ENCODE peak calls at places on chromosome 5, in four cellular contexts. P is heart left ventricle, U is cardiac muscle cell, I is OCI-LY7. F is an unnamed sample.
A peak's percentile ranks its signal among the peaks of the same experiment; 100 is the strongest.

GRCh38 chr5:89374818-89375521 is 492.0 kb upstream of the MEF2C start:
- DNase-seq in P (no peak), U (no peak), I (no peak), F (no peak)

GRCh38 chr5:175629231-175629630 is 28.6 kb upstream of the HRH2 start:
- DNase-seq in P (no peak), U (no peak), I (no peak), F (no peak)

GRCh38 chr5:90109285-90109684 is 300.3 kb downstream of the CETN3 start:
- DNase-seq in P (no peak), U (no peak), I (no peak), F (no peak)

GRCh38 chr5:124511791-124512190 is 234.6 kb downstream of the ZNF608 start:
- DNase-seq in P (no peak), U (no peak), I (no peak), F (no peak)

GRCh38 chr5:66697796-66698564 is 101.8 kb downstream of the MAST4 start:
- DNase-seq in P (no peak), U (no peak), I (no peak), F (no peak)

GRCh38 chr5:127941646-127942045 is 141.9 kb upstream of the SLC12A2 start:
- DNase-seq in P (no peak), U (peak; percentile 22), I (no peak), F (no peak)

GRCh38 chr5:72209515-72210115 is 102.3 kb downstream of the MAP1B start:
- DNase-seq in P (no peak), U (peak; percentile 9), I (no peak), F (no peak)

GRCh38 chr5:79157289-79157688 is 45.7 kb downstream of the BHMT start:
- DNase-seq in P (no peak), U (no peak), I (no peak), F (no peak)

GRCh38 chr5:60959156-60959555 is 14.2 kb downstream of the NDUFAF2 start:
- DNase-seq in P (no peak), U (peak; percentile 50), I (peak; percentile 16), F (no peak)

GRCh38 chr5:68544656-68545565 is 329.4 kb downstream of the PIK3R1 start:
- DNase-seq in P (no peak), U (no peak), I (no peak), F (no peak)

GRCh38 chr5:149172261-149172660 is 31.0 kb downstream of the ABLIM3 start:
- DNase-seq in P (no peak), U (peak; percentile 27), I (no peak), F (no peak)

GRCh38 chr5:37951946-37952721 is 112.3 kb upstream of the GDNF start:
- DNase-seq in P (no peak), U (no peak), I (no peak), F (no peak)

GRCh38 chr5:343461-344401 is 22.2 kb downstream of the AHRR start:
- DNase-seq in P (no peak), U (peak; percentile 66), I (no peak), F (no peak)

GRCh38 chr5:134140530-134141201 is 26.2 kb downstream of the TCF7 start:
- DNase-seq in P (peak; percentile 65), U (peak; percentile 82), I (peak; percentile 76), F (peak; percentile 63)

GRCh38 chr5:65790371-65791163 is 68.6 kb downstream of the NLN start:
- DNase-seq in P (no peak), U (no peak), I (no peak), F (no peak)

GRCh38 chr5:154505567-154505966 is 27.5 kb upstream of the HAND1 start:
- DNase-seq in P (no peak), U (no peak), I (no peak), F (no peak)

GRCh38 chr5:4553968-4554367 is 586.2 kb upstream of the ADAMTS16 start:
- DNase-seq in P (no peak), U (no peak), I (no peak), F (no peak)

GRCh38 chr5:175816348-175816747 is 55.0 kb upstream of the CPLX2 start:
- DNase-seq in P (no peak), U (no peak), I (no peak), F (no peak)

GRCh38 chr5:61625682-61626620 is 293.9 kb downstream of the ZSWIM6 start:
- DNase-seq in P (peak; percentile 82), U (peak; percentile 58), I (no peak), F (no peak)

GRCh38 chr5:62256161-62257017 is 49.6 kb upstream of the KIF2A start:
- DNase-seq in P (no peak), U (peak; percentile 52), I (peak; percentile 30), F (no peak)

GRCh38 chr5:84403773-84404172 is 19.1 kb upstream of the EDIL3 start:
- DNase-seq in P (no peak), U (peak; percentile 74), I (no peak), F (no peak)

GRCh38 chr5:36300927-36301540 is 668 bp downstream of the RANBP3L start:
- DNase-seq in P (no peak), U (no peak), I (no peak), F (no peak)
- H3K27ac ChIP-seq in P (peak overlapping the region; percentile 29), U (peak overlapping the region; percentile 89), I (no peak overlapping the region), F (no peak overlapping the region)

GRCh38 chr5:125874057-125874456 is 549.2 kb upstream of the GRAMD2B start:
- DNase-seq in P (no peak), U (no peak), I (no peak), F (no peak)
- H3K27ac ChIP-seq in P (no peak overlapping the region), U (no peak overlapping the region), I (no peak overlapping the region), F (no peak overlapping the region)

GRCh38 chr5:171639236-171639635 is 146.4 kb upstream of the SMIM23 start:
- DNase-seq in P (no peak), U (no peak), I (no peak), F (no peak)

GRCh38 chr5:171639966-171640365 is 145.7 kb upstream of the SMIM23 start:
- DNase-seq in P (no peak), U (no peak), I (no peak), F (no peak)

GRCh38 chr5:171642894-171643293 is 142.7 kb upstream of the SMIM23 start:
- DNase-seq in P (no peak), U (no peak), I (no peak), F (no peak)

GRCh38 chr5:171641891-171642290 is 143.7 kb upstream of the SMIM23 start:
- DNase-seq in P (no peak), U (no peak), I (no peak), F (no peak)

GRCh38 chr5:171640396-171640981 is 145.1 kb upstream of the SMIM23 start:
- DNase-seq in P (peak; percentile 65), U (no peak), I (no peak), F (no peak)
- H3K27ac ChIP-seq in P (peak overlapping the region; percentile 77), U (peak overlapping the region; percentile 73), I (no peak overlapping the region), F (no peak overlapping the region)

DNA sequence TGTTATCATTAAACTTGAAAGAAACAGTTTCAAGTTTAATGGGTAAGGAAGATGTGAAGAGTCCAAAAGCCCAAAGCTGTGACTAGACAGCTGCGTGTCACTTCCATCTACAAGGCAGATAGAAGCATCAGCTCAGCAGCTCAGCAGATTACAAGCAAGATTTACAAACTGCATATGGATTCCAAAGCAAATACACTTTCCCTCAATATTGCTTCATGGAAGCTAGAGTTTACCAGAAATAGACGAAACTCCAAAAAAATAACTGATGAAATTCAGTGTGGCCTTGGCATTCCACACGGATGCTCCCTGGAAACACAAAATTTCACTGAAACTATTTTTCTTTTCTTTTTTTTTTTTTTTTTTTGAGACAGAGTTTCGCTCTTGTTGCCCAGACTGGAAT is 17.9 kb downstream of the MYO10 start:
- DNase-seq in P (no peak), U (no peak), I (no peak), F (no peak)
- H3K27ac ChIP-seq in P (no peak overlapping the region), U (no peak overlapping the region), I (no peak overlapping the region), F (no peak overlapping the region)

F was measured in iPS DF 6.9.